ENCODE peak calls at places on chromosomes 4 and X, in ten cellular contexts. J is activated B cell treated with CpG ODN at 0.5 μM for 24 hours, N is tibial nerve, W is SK-N-SH, F is H1, Y is lung, O is AG09309, G is progenitor cell of endocrine pancreas, I is PC-3, E is HL-60. S is an unnamed sample.

GRCh38 chr4:144831971-144832370 is 186.0 kb downstream of the HHIP start:
- DNase-seq in J (no peak), N (no peak), W (no peak), F (no peak), Y (no peak), O (no peak), G (no peak), I (peak), E (no peak), S (no peak)

GRCh38 chrX:133796282-133796681 is 189.1 kb downstream of the GPC3 start:
- DNase-seq in J (no peak), N (no peak), W (no peak), F (no peak), Y (no peak), O (no peak), G (no peak), I (no peak), E (no peak), S (no peak)

GRCh38 chr4:148284526-148285193 is 157.6 kb downstream of the NR3C2 start:
- DNase-seq in J (no peak), N (no peak), W (peak), F (no peak), Y (no peak), O (no peak), G (no peak), I (peak), E (no peak), S (no peak)

GRCh38 chrX:25523574-25523973 is 507.8 kb upstream of the ARX start:
- DNase-seq in J (no peak), N (no peak), W (peak), F (peak), Y (no peak), O (no peak), G (no peak), I (peak), E (no peak), S (no peak)

GRCh38 chrX:130321550-130321949 is 18.2 kb upstream of the SLC25A14 start:
- DNase-seq in J (no peak), N (no peak), W (no peak), F (no peak), Y (no peak), O (no peak), G (no peak), I (no peak), E (no peak), S (no peak)

GRCh38 chrX:154991476-154991875 is 31.0 kb downstream of the F8 start:
- DNase-seq in J (no peak), N (no peak), W (no peak), F (no peak), Y (no peak), O (no peak), G (no peak), I (no peak), E (no peak), S (no peak)

GRCh38 chr4:43379001-43379400 is 486.5 kb downstream of the GRXCR1 start:
- DNase-seq in J (no peak), N (no peak), W (no peak), F (no peak), Y (no peak), O (no peak), G (no peak), I (no peak), E (no peak), S (no peak)

GRCh38 chrX:19888419-19888879 is 1.0 kb upstream of the SH3KBP1 start:
- DNase-seq in J (no peak), N (no peak), W (peak), F (no peak), Y (no peak), O (peak), G (no peak), I (peak), E (no peak), S (no peak)

GRCh38 chr4:42653606-42654560 is 3.0 kb downstream of the ATP8A1 start:
- DNase-seq in J (no peak), N (no peak), W (no peak), F (no peak), Y (no peak), O (no peak), G (no peak), I (peak), E (no peak), S (no peak)

GRCh38 chr4:53592686-53593641 is 1.7 kb upstream of the LNX1 start:
- DNase-seq in J (no peak), N (no peak), W (no peak), F (peak), Y (peak), O (no peak), G (peak), I (no peak), E (no peak), S (no peak)

GRCh38 chrX:43716696-43717095 is 60.6 kb downstream of the MAOA start:
- DNase-seq in J (no peak), N (no peak), W (no peak), F (no peak), Y (no peak), O (no peak), G (no peak), I (peak), E (no peak), S (no peak)

GRCh38 chr4:42750091-42750490 is 93.2 kb upstream of the ATP8A1 start:
- DNase-seq in J (no peak), N (no peak), W (peak), F (no peak), Y (no peak), O (no peak), G (no peak), I (peak), E (no peak), S (no peak)

GRCh38 chr4:109998867-109999303 is 86.2 kb downstream of the EGF start:
- DNase-seq in J (no peak), N (no peak), W (peak), F (no peak), Y (no peak), O (no peak), G (no peak), I (peak), E (no peak), S (no peak)

GRCh38 chr4:49036528-49036927 is 50.5 kb downstream of the CWH43 start:
- DNase-seq in J (no peak), N (no peak), W (no peak), F (no peak), Y (no peak), O (no peak), G (no peak), I (no peak), E (no peak), S (no peak)

GRCh38 chr4:87978656-87979055 is 3.1 kb downstream of the SPP1 start:
- DNase-seq in J (no peak), N (no peak), W (no peak), F (no peak), Y (no peak), O (no peak), G (no peak), I (no peak), E (no peak), S (no peak)

GRCh38 chr4:114417214-114417613 is 181.4 kb upstream of the UGT8 start:
- DNase-seq in J (no peak), N (no peak), W (peak), F (no peak), Y (no peak), O (no peak), G (no peak), I (peak), E (no peak), S (no peak)

GRCh38 chr4:55023030-55023429 is 102.4 kb downstream of the KDR start:
- DNase-seq in J (no peak), N (no peak), W (no peak), F (no peak), Y (no peak), O (no peak), G (no peak), I (no peak), E (no peak), S (no peak)

GRCh38 chr4:145069361-145069760 is 28.6 kb downstream of the ANAPC10 start:
- DNase-seq in J (no peak), N (no peak), W (no peak), F (no peak), Y (no peak), O (no peak), G (no peak), I (peak), E (no peak), S (no peak)

GRCh38 chr4:88158360-88159136 is at the start of gene ABCG2:
- DNase-seq in J (peak), N (no peak), W (peak), F (peak), Y (no peak), O (no peak), G (peak), I (no peak), E (no peak), S (no peak)

GRCh38 chr4:65535128-65535527 is 135.2 kb downstream of the EPHA5 start:
- DNase-seq in J (no peak), N (no peak), W (no peak), F (no peak), Y (no peak), O (no peak), G (no peak), I (no peak), E (no peak), S (no peak)

GRCh38 chr4:38983756-38984647 is 48.2 kb downstream of the TMEM156 start:
- DNase-seq in J (no peak), N (no peak), W (peak), F (no peak), Y (no peak), O (peak), G (no peak), I (no peak), E (no peak), S (no peak)

GRCh38 chrX:133685806-133686205 is 270.5 kb upstream of the GPC4 start:
- DNase-seq in J (no peak), N (no peak), W (peak), F (no peak), Y (no peak), O (no peak), G (no peak), I (no peak), E (no peak), S (no peak)

GRCh38 chrX:81957900-81958545 is 756.1 kb downstream of the SH3BGRL start:
- DNase-seq in J (no peak), N (no peak), W (peak), F (no peak), Y (no peak), O (no peak), G (no peak), I (peak), E (no peak), S (no peak)

GRCh38 chr4:160180206-160180605 is 1077.3 kb downstream of the RAPGEF2 start:
- DNase-seq in J (no peak), N (no peak), W (no peak), F (no peak), Y (no peak), O (no peak), G (no peak), I (peak), E (no peak), S (no peak)

GRCh38 chr4:112994732-112995131 is 54.7 kb upstream of the ANK2 start:
- DNase-seq in J (no peak), N (no peak), W (no peak), F (no peak), Y (no peak), O (no peak), G (no peak), I (no peak), E (no peak), S (no peak)

GRCh38 chrX:52082578-52082977 is 13.6 kb upstream of the MAGED4B start:
- DNase-seq in J (no peak), N (no peak), W (no peak), F (no peak), Y (no peak), O (no peak), G (no peak), I (peak), E (no peak), S (no peak)

GRCh38 chrX:15293471-15293870 is 22.0 kb downstream of the ASB11 start:
- DNase-seq in J (no peak), N (no peak), W (no peak), F (no peak), Y (no peak), O (no peak), G (no peak), I (peak), E (no peak), S (no peak)

GRCh38 chr4:183905081-183905592 is at the start of gene STOX2:
- DNase-seq in J (no peak), N (peak), W (peak), F (peak), Y (peak), O (no peak), G (peak), I (peak), E (peak), S (no peak)

GRCh38 chr4:23135792-23136645 is 443.3 kb downstream of the GBA3 start:
- DNase-seq in J (no peak), N (no peak), W (peak), F (no peak), Y (no peak), O (no peak), G (no peak), I (peak), E (peak), S (no peak)

GRCh38 chrX:18886344-18887161 is 97.4 kb downstream of the PHKA2 start:
- DNase-seq in J (peak), N (peak), W (peak), F (peak), Y (peak), O (no peak), G (no peak), I (peak), E (peak), S (no peak)

GRCh38 chrX:49850028-49850427 is 20.9 kb downstream of the PAGE4 start:
- DNase-seq in J (no peak), N (no peak), W (no peak), F (no peak), Y (no peak), O (no peak), G (no peak), I (no peak), E (no peak), S (no peak)

GRCh38 chr4:107721436-107722090 is 1.5 kb upstream of the PAPSS1 start:
- DNase-seq in J (peak), N (no peak), W (no peak), F (peak), Y (no peak), O (no peak), G (no peak), I (no peak), E (no peak), S (no peak)

GRCh38 chr4:173288698-173289350 is 45.3 kb downstream of the HMGB2 start:
- DNase-seq in J (no peak), N (no peak), W (no peak), F (no peak), Y (no peak), O (no peak), G (no peak), I (no peak), E (no peak), S (no peak)

GRCh38 chrX:7215842-7216241 is 67.9 kb upstream of the PUDP start:
- DNase-seq in J (no peak), N (no peak), W (no peak), F (no peak), Y (no peak), O (no peak), G (no peak), I (no peak), E (no peak), S (no peak)

DNA sequence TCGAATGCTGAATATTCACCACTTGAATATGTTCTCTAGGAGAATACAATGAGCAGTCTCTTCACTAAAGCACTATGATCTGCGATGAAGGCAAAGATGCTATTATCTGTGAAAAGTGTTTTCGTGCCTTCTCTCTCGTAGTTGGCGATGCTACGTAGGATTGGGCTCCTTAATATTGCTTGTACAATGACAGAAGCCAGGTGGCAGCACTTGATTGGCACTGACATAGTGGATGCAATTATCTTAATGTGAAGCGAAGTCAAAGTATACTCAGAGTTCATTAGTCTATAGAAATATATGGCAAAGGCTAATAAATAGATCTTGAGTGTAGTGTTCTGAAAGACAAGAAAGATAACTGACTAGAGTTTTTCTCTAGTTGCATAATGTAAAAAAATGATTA is 1135.7 kb upstream of the AGA start:
- DNase-seq in J (no peak), N (no peak), W (peak), F (no peak), Y (no peak), O (no peak), G (no peak), I (peak), E (no peak), S (no peak)
- TF ChIP-seq CTCF in J (no peak), N (no peak), W (peak), F (no peak), Y (no peak), O (no peak), G (no peak), I (peak), E (no peak), S (peak)

DNA sequence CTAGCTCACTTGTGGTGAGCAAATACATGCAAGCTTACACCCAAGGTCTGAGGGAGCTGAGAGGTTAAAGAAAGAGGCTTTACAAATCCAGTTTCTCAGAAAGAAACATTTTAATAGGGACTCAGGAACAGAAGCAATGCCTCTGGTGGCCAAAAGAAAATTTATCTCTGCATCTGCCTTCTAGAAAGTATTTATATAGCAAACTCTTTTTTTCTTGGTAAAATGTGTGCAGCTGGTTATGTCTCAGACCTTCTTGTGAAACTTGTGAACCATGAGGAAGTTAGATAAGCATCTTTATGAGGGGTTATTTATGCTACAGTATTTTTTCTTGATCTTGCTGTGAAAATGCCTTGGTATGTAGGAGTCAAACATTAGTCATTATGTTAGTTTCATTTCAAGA is 48.5 kb upstream of the CYSLTR1 start:
- DNase-seq in J (no peak), N (no peak), W (no peak), F (no peak), Y (no peak), O (no peak), G (no peak), I (peak), E (peak), S (no peak)
- TF ChIP-seq CTCF in J (no peak), N (no peak), W (no peak), F (no peak), Y (no peak), O (no peak), G (no peak), I (peak), E (no peak), S (no peak)

GRCh38 chr4:70678383-70678999 is 9.8 kb upstream of the UTP3 start:
- DNase-seq in J (no peak), N (no peak), W (no peak), F (no peak), Y (no peak), O (no peak), G (no peak), I (no peak), E (no peak), S (no peak)
- TF ChIP-seq CTCF in J (no peak), N (no peak), W (no peak), F (no peak), Y (no peak), O (no peak), G (no peak), I (no peak), E (no peak), S (no peak)

DNA sequence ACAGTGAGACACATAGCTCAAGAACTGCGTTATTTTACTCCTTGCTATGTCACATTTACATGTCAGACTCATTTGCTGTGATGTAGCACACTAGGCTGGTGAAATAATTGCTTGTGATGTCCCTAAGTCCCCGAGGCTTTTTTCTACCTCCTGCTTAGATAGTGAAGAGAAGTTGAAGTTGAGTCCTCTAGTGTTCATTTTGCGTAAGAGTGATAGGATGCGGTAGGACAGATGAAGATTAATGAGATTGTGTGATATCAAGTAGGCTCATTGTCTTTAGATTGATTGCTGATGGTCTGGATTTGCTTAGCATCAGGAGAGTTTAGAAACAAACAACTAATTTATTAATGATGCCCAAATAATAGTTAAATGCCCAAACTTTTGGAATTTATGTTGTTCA is 173.6 kb upstream of the NUDT6 start:
- DNase-seq in J (no peak), N (no peak), W (no peak), F (no peak), Y (no peak), O (no peak), G (no peak), I (peak), E (peak), S (no peak)
- TF ChIP-seq CTCF in J (no peak), N (no peak), W (peak), F (no peak), Y (no peak), O (no peak), G (peak), I (peak), E (peak), S (peak)

DNA sequence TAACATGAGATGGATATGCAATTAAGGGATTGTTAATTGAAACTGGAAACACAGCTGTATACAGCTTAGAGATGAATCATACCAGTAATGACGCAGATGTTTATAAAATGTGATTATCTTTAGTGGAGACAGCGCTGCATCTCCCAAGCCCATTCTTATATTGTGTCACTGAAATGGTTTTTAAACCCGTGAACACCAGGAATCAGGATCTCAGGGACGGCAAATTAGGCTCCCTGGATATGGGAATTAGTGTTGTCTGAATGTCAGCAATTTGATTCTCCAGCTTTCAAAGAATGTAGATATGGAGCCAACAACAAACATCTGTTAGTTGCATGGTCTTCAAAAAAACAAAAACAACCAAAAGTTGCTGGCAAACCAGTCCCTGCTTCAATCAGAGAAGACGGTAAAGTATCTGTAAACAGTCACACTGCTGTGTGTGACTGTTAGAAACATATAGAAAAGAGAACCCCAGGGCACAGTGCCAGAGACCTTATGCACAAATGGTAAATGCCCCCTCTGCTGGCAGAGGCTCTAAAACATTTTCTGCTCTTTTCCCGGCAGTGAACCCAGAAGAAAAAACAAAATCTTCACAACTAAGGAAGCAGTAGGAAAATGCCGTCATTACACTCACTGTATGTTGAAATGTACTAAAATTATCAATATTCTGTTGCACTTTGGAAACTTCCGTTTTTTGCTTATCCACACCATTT is 351.9 kb upstream of the FTHL17 start:
- DNase-seq in J (no peak), N (peak), W (peak), F (peak), Y (no peak), O (no peak), G (no peak), I (peak), E (no peak), S (no peak)
- TF ChIP-seq CTCF in J (no peak), N (peak), W (peak), F (no peak), Y (no peak), O (peak), G (peak), I (peak), E (no peak), S (peak)

GRCh38 chr4:130077275-130077674 is 981.3 kb downstream of the C4orf33 start:
- DNase-seq in J (no peak), N (no peak), W (no peak), F (no peak), Y (no peak), O (no peak), G (no peak), I (peak), E (no peak), S (no peak)
- TF ChIP-seq CTCF in J (no peak), N (no peak), W (no peak), F (no peak), Y (no peak), O (no peak), G (no peak), I (no peak), E (no peak), S (no peak)